ENCODE peak calls at places on chromosome 21, in six cellular contexts. Q is activated CD4-positive, alpha-beta T cell treated with anti-CD3 and anti-CD28 coated beads for 48 hours; H is HT-29; E is T-helper 9 cell; K is tibial artery; S is CD8-positive, alpha-beta memory T cell. A is an unnamed sample.

GRCh38 chr21:15140321-15141019 is 75.7 kb upstream of the NRIP1 start:
- DNase-seq in Q (no peak), H (peak; percentile 87), E (no peak), K (no peak), S (no peak), A (peak; percentile 90)

GRCh38 chr21:38660333-38661295 is 145.1 kb upstream of the ETS2 start:
- DNase-seq in Q (peak; percentile 14), H (no peak), E (no peak), K (peak; percentile 85), S (no peak), A (no peak)

GRCh38 chr21:34936874-34937563 is 112.1 kb downstream of the RUNX1 start:
- DNase-seq in Q (no peak), H (no peak), E (no peak), K (no peak), S (no peak), A (no peak)

GRCh38 chr21:33019885-33020557 is 5.7 kb upstream of the OLIG2 start:
- DNase-seq in Q (peak; percentile 41), H (no peak), E (no peak), K (no peak), S (no peak), A (peak; percentile 11)

GRCh38 chr21:19463966-19464365 is 1060.4 kb upstream of the TMPRSS15 start:
- DNase-seq in Q (no peak), H (no peak), E (no peak), K (no peak), S (no peak), A (no peak)

GRCh38 chr21:41367598-41368360 is 6.0 kb downstream of the MX2 start:
- DNase-seq in Q (no peak), H (no peak), E (no peak), K (no peak), S (peak; percentile 11), A (no peak)

GRCh38 chr21:39363607-39364555 is 15.0 kb upstream of the HMGN1 start:
- DNase-seq in Q (no peak), H (no peak), E (no peak), K (no peak), S (no peak), A (no peak)

GRCh38 chr21:24899138-24899537 is 708.1 kb downstream of the MRPL39 start:
- DNase-seq in Q (no peak), H (no peak), E (no peak), K (no peak), S (no peak), A (no peak)

GRCh38 chr21:35508389-35508888 is 459.3 kb upstream of the RUNX1 start:
- DNase-seq in Q (peak; percentile 22), H (peak; percentile 63), E (no peak), K (peak; percentile 79), S (no peak), A (peak; percentile 69)